ENCODE peak calls at places on chromosomes 2 and 18, in four cellular contexts. B is heart left ventricle, M is breast epithelium, O is pancreas. K is an unnamed sample.
A peak's percentile ranks its signal among the peaks of the same experiment; 100 is the strongest.

GRCh38 chr2:68809324-68810240 is 61.6 kb downstream of the BMP10 start:
- DNase-seq in O (no peak), M (no peak), B (no peak), K (no peak)

GRCh38 chr2:133458280-133458679 is 110.0 kb downstream of the NCKAP5 start:
- DNase-seq in O (no peak), M (no peak), B (no peak), K (no peak)

GRCh38 chr2:21422050-21422449 is 298.3 kb downstream of the TDRD15 start:
- DNase-seq in B (peak; percentile 27), M (no peak), O (no peak), K (no peak)

GRCh38 chr2:20958176-20958575 is 85.7 kb downstream of the APOB start:
- DNase-seq in B (no peak), O (no peak), M (no peak), K (no peak)

GRCh38 chr2:71337776-71338175 is 6.2 kb downstream of the ZNF638 start:
- DNase-seq in M (no peak), O (no peak), B (no peak), K (no peak)

GRCh38 chr2:221640686-221641085 is 68.6 kb upstream of the EPHA4 start:
- DNase-seq in M (no peak), B (no peak), O (no peak), K (no peak)

GRCh38 chr2:152606081-152606480 is 111.2 kb downstream of the PRPF40A start:
- DNase-seq in O (no peak), B (no peak), M (no peak), K (no peak)

GRCh38 chr2:203782262-203782976 is 76.0 kb downstream of the CD28 start:
- DNase-seq in O (no peak), M (no peak), B (peak; percentile 38), K (peak; percentile 26)

GRCh38 chr2:185919155-185919554 is 180.6 kb downstream of the FSIP2 start:
- DNase-seq in M (no peak), O (no peak), B (no peak), K (no peak)

GRCh38 chr2:169513926-169514325 is 4.4 kb downstream of the KLHL41 start:
- DNase-seq in M (no peak), B (no peak), O (no peak), K (no peak)

GRCh38 chr2:13666582-13667414 is 950.1 kb downstream of the TRIB2 start:
- DNase-seq in B (no peak), M (no peak), O (no peak), K (no peak)

GRCh38 chr2:223036756-223037432 is 15.1 kb upstream of the KCNE4 start:
- DNase-seq in B (no peak), O (no peak), M (no peak), K (no peak)

GRCh38 chr2:219441451-219442205 is 7.0 kb downstream of the SPEG start:
- DNase-seq in M (no peak), B (peak; percentile 76), O (peak; percentile 70), K (no peak)

GRCh38 chr2:168255103-168255502 is 7.7 kb upstream of the STK39 start:
- DNase-seq in O (no peak), M (no peak), B (no peak), K (no peak)

GRCh38 chr2:113178891-113179290 is 5.1 kb downstream of the PSD4 start:
- DNase-seq in O (no peak), M (no peak), B (no peak), K (no peak)

GRCh38 chr2:158893057-158893456 is 75.4 kb upstream of the TANC1 start:
- DNase-seq in B (no peak), M (peak; percentile 53), O (no peak), K (no peak)

GRCh38 chr2:158893474-158893873 is 75.0 kb upstream of the TANC1 start:
- DNase-seq in B (no peak), O (no peak), M (no peak), K (no peak)

GRCh38 chr2:158890296-158890905 is 78.0 kb upstream of the TANC1 start:
- DNase-seq in M (no peak), O (no peak), B (no peak), K (no peak)

GRCh38 chr2:158894078-158894477 is 74.4 kb upstream of the TANC1 start:
- DNase-seq in B (no peak), M (no peak), O (no peak), K (no peak)

DNA sequence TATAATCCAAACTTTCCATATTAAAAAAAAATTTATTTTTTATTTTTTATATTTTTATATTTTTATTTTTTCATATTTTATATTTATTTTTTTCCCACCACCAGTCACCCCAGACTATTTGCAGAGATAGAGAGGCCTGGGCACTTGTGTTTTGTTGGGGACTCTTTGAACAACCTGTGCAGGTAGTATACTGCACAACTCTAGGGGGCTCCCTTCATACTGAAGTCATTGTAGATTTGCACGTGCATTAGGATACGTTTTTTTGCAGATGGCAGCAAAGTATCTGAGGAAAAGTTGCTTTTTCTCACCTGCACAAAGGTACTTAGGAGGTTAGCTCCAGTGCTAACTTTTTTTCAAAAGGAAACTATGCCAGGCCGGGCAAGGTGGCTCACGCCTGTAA is 73.9 kb upstream of the TANC1 start:
- DNase-seq in M (no peak), O (no peak), B (no peak), K (no peak)
- TF ChIP-seq CTCF in M (no peak), O (no peak), B (no peak), K (no peak)

GRCh38 chr2:16123421-16123820 is 183.1 kb downstream of the MYCN start:
- DNase-seq in O (no peak), B (no peak), M (no peak), K (no peak)
- H3K4me3 ChIP-seq in O (no peak overlapping the region), B (no peak overlapping the region), M (no peak overlapping the region), K (no peak overlapping the region)

GRCh38 chr18:28175930-28176673 is 828 bp downstream of the CDH2 start:
- DNase-seq in B (no peak), O (no peak), M (no peak), K (no peak)

GRCh38 chr18:28178720-28179119 is 1.8 kb upstream of the CDH2 start:
- DNase-seq in O (no peak), B (no peak), M (no peak), K (no peak)

GRCh38 chr18:28176674-28176932 is 327 bp downstream of the CDH2 start:
- DNase-seq in B (no peak), O (no peak), M (no peak), K (no peak)

GRCh38 chr18:28176933-28177827 is at the start of gene CDH2:
- DNase-seq in B (peak; percentile 84), M (no peak), O (peak; percentile 29), K (no peak)

GRCh38 chr18:28177828-28178635 is 1.1 kb upstream of the CDH2 start:
- DNase-seq in M (no peak), O (peak; percentile 22), B (peak; percentile 73), K (no peak)
- TF ChIP-seq CTCF in M (no peak), O (no peak), B (peak; percentile 12), K (no peak)

GRCh38 chr2:195651041-195651440 is 6.0 kb upstream of the SLC39A10 start:
- DNase-seq in O (no peak), B (no peak), M (no peak), K (no peak)

GRCh38 chr2:195646424-195646823 is 10.6 kb upstream of the SLC39A10 start:
- DNase-seq in B (no peak), M (no peak), O (no peak), K (no peak)

GRCh38 chr2:195647302-195647701 is 9.7 kb upstream of the SLC39A10 start:
- DNase-seq in O (no peak), B (no peak), M (no peak), K (no peak)

GRCh38 chr2:195649629-195650190 is 7.3 kb upstream of the SLC39A10 start:
- DNase-seq in B (no peak), M (no peak), O (no peak), K (no peak)

DNA sequence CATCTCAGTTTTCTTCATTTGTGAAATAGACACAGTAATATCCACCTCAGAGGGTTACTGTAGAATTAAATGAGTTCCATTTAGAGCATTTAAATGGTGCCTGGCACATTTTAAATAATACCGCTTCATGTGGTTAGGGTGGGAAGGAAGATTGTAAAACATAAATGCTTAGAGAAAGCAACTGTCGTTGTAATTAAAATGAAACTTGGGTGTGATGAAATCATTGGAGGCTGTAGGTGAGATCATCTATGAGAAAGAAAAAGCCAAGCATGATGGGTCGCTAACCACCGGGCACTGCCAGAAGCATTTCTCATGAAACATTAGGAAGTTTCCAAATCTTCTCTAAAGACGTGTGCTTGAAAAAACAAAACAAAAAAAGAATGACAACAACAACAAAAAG is 8.2 kb upstream of the SLC39A10 start:
- DNase-seq in M (no peak), O (no peak), B (no peak), K (no peak)
- H3K4me3 ChIP-seq in M (no peak overlapping the region), O (no peak overlapping the region), B (no peak overlapping the region), K (no peak overlapping the region)

DNA sequence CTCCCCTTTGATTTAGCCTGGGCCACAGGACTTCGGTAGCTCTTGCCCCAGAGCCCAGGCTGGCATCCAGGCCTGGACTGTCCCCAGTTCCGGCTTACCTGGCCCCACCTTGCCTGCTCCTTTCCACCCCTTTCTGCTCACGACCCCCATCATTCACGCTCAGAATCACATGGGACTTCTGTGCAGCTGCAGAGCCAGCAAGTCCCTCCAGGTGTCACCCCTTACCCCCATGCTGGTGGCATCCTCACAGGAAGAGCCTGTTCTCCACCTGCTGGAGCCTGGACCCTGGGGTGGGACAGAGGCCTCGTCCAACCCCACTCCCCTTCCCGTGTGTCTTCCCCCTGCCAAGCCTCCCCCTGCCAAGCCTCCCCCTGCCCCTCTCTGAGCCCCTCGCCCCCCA is 7.9 kb upstream of the KCNIP3 start:
- DNase-seq in B (no peak), M (no peak), O (no peak), K (no peak)
- TF ChIP-seq CTCF in B (no peak), M (no peak), O (no peak), K (no peak)